ENCODE peak calls at places on chromosomes 11 and 22, in five cellular contexts. D is coronary artery, W is tibial artery, G is substantia nigra, E is HL-60. Q is an unnamed sample.
A peak's percentile ranks its signal among the peaks of the same experiment; 100 is the strongest.

GRCh38 chr11:11988099-11988651 is 20.3 kb downstream of the DKK3 start:
- DNase-seq in E (no peak), D (no peak), W (no peak), G (no peak), Q (peak; percentile 47)

GRCh38 chr11:16612801-16613400 is 125.5 kb upstream of the C11orf58 start:
- DNase-seq in D (no peak), W (no peak), E (no peak), G (no peak), Q (no peak)

GRCh38 chr11:34564807-34565241 is 51.2 kb upstream of the ELF5 start:
- DNase-seq in W (peak; percentile 41), G (peak; percentile 73), E (no peak), D (no peak), Q (no peak)

GRCh38 chr11:57303280-57303989 is 21.3 kb downstream of the TNKS1BP1 start:
- DNase-seq in W (no peak), G (no peak), E (no peak), D (no peak), Q (no peak)

GRCh38 chr22:19756288-19757128 is 4.1 kb upstream of the TBX1 start:
- DNase-seq in D (no peak), W (no peak), G (no peak), E (no peak), Q (peak; percentile 54)

GRCh38 chr22:45083659-45084305 is 74.0 kb upstream of the PHF21B start:
- DNase-seq in G (no peak), D (no peak), W (no peak), E (no peak), Q (peak; percentile 18)

GRCh38 chr22:17065433-17065832 is 19.4 kb upstream of the IL17RA start:
- DNase-seq in E (no peak), G (no peak), W (no peak), D (no peak), Q (no peak)

GRCh38 chr22:19714320-19715252 is at the start of gene SEPTIN5:
- DNase-seq in G (no peak), W (no peak), E (no peak), D (no peak), Q (no peak)

GRCh38 chr22:23686416-23687024 is 4.3 kb upstream of the RGL4 start:
- DNase-seq in D (no peak), W (no peak), G (no peak), E (no peak), Q (no peak)
- H3K27ac ChIP-seq in D (no peak overlapping the region), W (no peak overlapping the region), G (no peak overlapping the region), E (no peak overlapping the region), Q (no peak overlapping the region)

GRCh38 chr11:14329702-14330101 is 29.3 kb downstream of the RRAS2 start:
- DNase-seq in D (no peak), G (no peak), W (no peak), E (no peak), Q (no peak)
- H3K27ac ChIP-seq in D (no peak overlapping the region), G (no peak overlapping the region), W (no peak overlapping the region), E (no peak overlapping the region), Q (no peak overlapping the region)

DNA sequence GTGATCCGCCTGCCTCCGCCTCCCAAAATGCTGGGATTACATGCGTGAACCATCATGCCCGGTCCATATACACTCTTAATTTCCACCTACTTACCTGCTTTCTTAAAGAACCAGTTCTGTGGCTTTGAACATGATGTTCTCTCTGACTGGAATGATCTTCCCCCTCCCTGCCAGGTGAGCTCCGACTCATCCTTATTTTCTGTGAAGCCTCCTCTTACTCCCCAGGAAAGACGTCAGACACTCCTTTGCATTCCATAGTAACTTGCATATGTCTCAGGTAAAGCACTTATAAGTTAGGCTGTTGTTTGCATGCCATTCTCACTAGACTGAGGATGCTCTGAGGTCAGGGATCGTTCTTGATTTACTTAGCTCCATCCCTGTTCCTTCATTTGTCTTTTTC is 91.8 kb upstream of the RAB1B start:
- DNase-seq in W (no peak), D (no peak), E (no peak), G (no peak), Q (no peak)
- H3K27ac ChIP-seq in W (no peak overlapping the region), D (no peak overlapping the region), E (no peak overlapping the region), G (no peak overlapping the region), Q (no peak overlapping the region)

GRCh38 chr11:91820709-91821108 is 403.9 kb upstream of the FAT3 start:
- DNase-seq in D (no peak), G (no peak), W (no peak), E (no peak), Q (no peak)

GRCh38 chr11:91823252-91823830 is 401.3 kb upstream of the FAT3 start:
- DNase-seq in W (no peak), G (no peak), D (no peak), E (no peak), Q (no peak)

GRCh38 chr11:91819743-91820142 is 404.9 kb upstream of the FAT3 start:
- DNase-seq in E (no peak), W (no peak), G (no peak), D (no peak), Q (no peak)

GRCh38 chr11:91822805-91823204 is 401.8 kb upstream of the FAT3 start:
- DNase-seq in G (no peak), D (no peak), E (no peak), W (no peak), Q (no peak)

DNA sequence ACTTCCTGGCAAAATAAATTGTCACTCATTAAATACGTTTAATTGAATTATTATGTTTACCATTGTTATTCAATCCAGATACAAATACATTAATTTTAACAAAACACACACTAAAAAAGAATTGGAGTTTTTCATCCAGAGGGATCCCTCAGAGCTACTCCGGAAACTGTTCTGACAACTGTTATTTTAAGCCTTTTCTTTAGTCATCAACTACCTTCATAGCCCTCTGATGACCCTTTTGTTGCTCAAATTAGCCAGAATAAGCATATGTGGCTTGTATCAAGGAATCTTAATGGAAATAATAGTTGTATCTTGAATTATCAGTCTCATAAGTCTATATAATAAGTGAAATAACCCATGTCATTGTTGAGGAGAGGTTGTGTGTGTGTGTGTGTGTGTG is 405.4 kb upstream of the FAT3 start:
- DNase-seq in E (no peak), G (no peak), D (no peak), W (no peak), Q (no peak)
- H3K27ac ChIP-seq in E (no peak overlapping the region), G (no peak overlapping the region), D (no peak overlapping the region), W (no peak overlapping the region), Q (no peak overlapping the region)

Q was measured in A549.